ENCODE peak calls at places on chromosomes 11 and 22, in nine cellular contexts. One of them, this sample, is unnamed.

GRCh38 chr11:79390477-79390876 is 50.4 kb downstream of the TENM4 start:
- DNase-seq in body of pancreas: no peak
- DNase-seq in transverse colon: no peak
- DNase-seq in tibial nerve: no peak
- DNase-seq in H1: no peak
- DNase-seq in gastrocnemius medialis: no peak
- DNase-seq in thyroid gland: no peak
- DNase-seq in IMR-90: no peak
- DNase-seq in adrenal gland: no peak
- DNase-seq in this sample: no peak

GRCh38 chr22:38072322-38073149 is 11.4 kb downstream of the SLC16A8 start:
- DNase-seq in body of pancreas: no peak
- DNase-seq in transverse colon: no peak
- DNase-seq in tibial nerve: no peak
- DNase-seq in H1: no peak
- DNase-seq in gastrocnemius medialis: no peak
- DNase-seq in thyroid gland: no peak
- DNase-seq in IMR-90: no peak
- DNase-seq in adrenal gland: no peak
- DNase-seq in this sample: no peak

GRCh38 chr22:36227396-36227795 is 11.9 kb downstream of the APOL2 start:
- DNase-seq in body of pancreas: no peak
- DNase-seq in transverse colon: no peak
- DNase-seq in tibial nerve: no peak
- DNase-seq in H1: no peak
- DNase-seq in gastrocnemius medialis: no peak
- DNase-seq in thyroid gland: no peak
- DNase-seq in IMR-90: no peak
- DNase-seq in adrenal gland: no peak
- DNase-seq in this sample: no peak

GRCh38 chr22:40507491-40507890 is 129.0 kb downstream of the MRTFA start:
- DNase-seq in body of pancreas: no peak
- DNase-seq in transverse colon: no peak
- DNase-seq in tibial nerve: no peak
- DNase-seq in H1: no peak
- DNase-seq in gastrocnemius medialis: no peak
- DNase-seq in thyroid gland: peak; percentile 58
- DNase-seq in IMR-90: no peak
- DNase-seq in adrenal gland: no peak
- DNase-seq in this sample: no peak

GRCh38 chr11:102318469-102318868 is 1.2 kb downstream of the BIRC3 start:
- DNase-seq in body of pancreas: no peak
- DNase-seq in transverse colon: peak; percentile 30
- DNase-seq in tibial nerve: no peak
- DNase-seq in H1: no peak
- DNase-seq in gastrocnemius medialis: no peak
- DNase-seq in thyroid gland: no peak
- DNase-seq in IMR-90: peak; percentile 48
- DNase-seq in adrenal gland: no peak
- DNase-seq in this sample: no peak

GRCh38 chr11:68342459-68343158 is 30.2 kb downstream of the LRP5 start:
- DNase-seq in body of pancreas: peak; percentile 70
- DNase-seq in transverse colon: no peak
- DNase-seq in tibial nerve: no peak
- DNase-seq in H1: peak; percentile 29
- DNase-seq in gastrocnemius medialis: no peak
- DNase-seq in thyroid gland: peak; percentile 81
- DNase-seq in IMR-90: no peak
- DNase-seq in adrenal gland: no peak
- DNase-seq in this sample: no peak

GRCh38 chr11:126968915-126969314 is 31.7 kb downstream of the KIRREL3 start:
- DNase-seq in body of pancreas: no peak
- DNase-seq in transverse colon: no peak
- DNase-seq in tibial nerve: no peak
- DNase-seq in H1: peak; percentile 44
- DNase-seq in gastrocnemius medialis: no peak
- DNase-seq in thyroid gland: no peak
- DNase-seq in IMR-90: peak; percentile 6
- DNase-seq in adrenal gland: no peak
- DNase-seq in this sample: no peak

GRCh38 chr11:130486981-130487380 is 38.5 kb downstream of the ADAMTS15 start:
- DNase-seq in body of pancreas: no peak
- DNase-seq in transverse colon: no peak
- DNase-seq in tibial nerve: no peak
- DNase-seq in H1: no peak
- DNase-seq in gastrocnemius medialis: no peak
- DNase-seq in thyroid gland: no peak
- DNase-seq in IMR-90: no peak
- DNase-seq in adrenal gland: no peak
- DNase-seq in this sample: no peak

GRCh38 chr11:69468911-69469885 is 12.3 kb upstream of the LINC01488 start:
- DNase-seq in body of pancreas: no peak
- DNase-seq in transverse colon: peak; percentile 47
- DNase-seq in tibial nerve: no peak
- DNase-seq in H1: no peak
- DNase-seq in gastrocnemius medialis: no peak
- DNase-seq in thyroid gland: peak; percentile 22
- DNase-seq in IMR-90: no peak
- DNase-seq in adrenal gland: no peak
- DNase-seq in this sample: no peak

GRCh38 chr22:25360411-25360810 is 141.0 kb downstream of the CRYBB2 start:
- DNase-seq in body of pancreas: no peak
- DNase-seq in transverse colon: no peak
- DNase-seq in tibial nerve: no peak
- DNase-seq in H1: no peak
- DNase-seq in gastrocnemius medialis: peak; percentile 7
- DNase-seq in thyroid gland: no peak
- DNase-seq in IMR-90: no peak
- DNase-seq in adrenal gland: no peak
- DNase-seq in this sample: no peak

GRCh38 chr22:49884503-49885260 is 31.0 kb downstream of the ZBED4 start:
- DNase-seq in body of pancreas: no peak
- DNase-seq in transverse colon: no peak
- DNase-seq in tibial nerve: no peak
- DNase-seq in H1: no peak
- DNase-seq in gastrocnemius medialis: no peak
- DNase-seq in thyroid gland: no peak
- DNase-seq in IMR-90: no peak
- DNase-seq in adrenal gland: no peak
- DNase-seq in this sample: no peak

GRCh38 chr11:130145975-130146776 is 13.4 kb upstream of the ST14 start:
- DNase-seq in body of pancreas: peak; percentile 74
- DNase-seq in transverse colon: peak; percentile 88
- DNase-seq in tibial nerve: no peak
- DNase-seq in H1: peak; percentile 87
- DNase-seq in gastrocnemius medialis: no peak
- DNase-seq in thyroid gland: peak; percentile 47
- DNase-seq in IMR-90: no peak
- DNase-seq in adrenal gland: no peak
- DNase-seq in this sample: no peak

GRCh38 chr11:85664561-85665481 is at the start of gene CREBZF:
- DNase-seq in body of pancreas: peak; percentile 95
- DNase-seq in transverse colon: peak; percentile 96
- DNase-seq in tibial nerve: peak; percentile 95
- DNase-seq in H1: peak; percentile 69
- DNase-seq in gastrocnemius medialis: peak; percentile 91
- DNase-seq in thyroid gland: peak; percentile 90
- DNase-seq in IMR-90: peak; percentile 95
- DNase-seq in adrenal gland: peak; percentile 96
- DNase-seq in this sample: peak; percentile 98

GRCh38 chr22:33579448-33580093 is 340.7 kb downstream of the LARGE1 start:
- DNase-seq in body of pancreas: peak; percentile 75
- DNase-seq in transverse colon: peak; percentile 69
- DNase-seq in tibial nerve: peak; percentile 74
- DNase-seq in H1: peak; percentile 53
- DNase-seq in gastrocnemius medialis: peak; percentile 34
- DNase-seq in thyroid gland: peak; percentile 34
- DNase-seq in IMR-90: peak; percentile 38
- DNase-seq in adrenal gland: peak; percentile 70
- DNase-seq in this sample: peak; percentile 34

GRCh38 chr11:65879622-65880021 is at the start of gene CTSW:
- DNase-seq in body of pancreas: no peak
- DNase-seq in transverse colon: no peak
- DNase-seq in tibial nerve: no peak
- DNase-seq in H1: no peak
- DNase-seq in gastrocnemius medialis: no peak
- DNase-seq in thyroid gland: no peak
- DNase-seq in IMR-90: no peak
- DNase-seq in adrenal gland: no peak
- DNase-seq in this sample: no peak

GRCh38 chr11:120324932-120325810 is at the start of gene TLCD5:
- DNase-seq in body of pancreas: peak; percentile 72
- DNase-seq in transverse colon: peak; percentile 36
- DNase-seq in tibial nerve: peak; percentile 41
- DNase-seq in H1: peak; percentile 70
- DNase-seq in gastrocnemius medialis: no peak
- DNase-seq in thyroid gland: peak; percentile 73
- DNase-seq in IMR-90: peak; percentile 68
- DNase-seq in adrenal gland: peak; percentile 70
- DNase-seq in this sample: no peak

GRCh38 chr11:119295178-119295577 is 21.8 kb downstream of the MCAM start:
- DNase-seq in body of pancreas: no peak
- DNase-seq in transverse colon: no peak
- DNase-seq in tibial nerve: no peak
- DNase-seq in H1: no peak
- DNase-seq in gastrocnemius medialis: no peak
- DNase-seq in thyroid gland: no peak
- DNase-seq in IMR-90: no peak
- DNase-seq in adrenal gland: no peak
- DNase-seq in this sample: no peak

GRCh38 chr11:7467652-7468051 is 17.7 kb upstream of the OLFML1 start:
- DNase-seq in body of pancreas: no peak
- DNase-seq in transverse colon: no peak
- DNase-seq in tibial nerve: no peak
- DNase-seq in H1: no peak
- DNase-seq in gastrocnemius medialis: no peak
- DNase-seq in thyroid gland: no peak
- DNase-seq in IMR-90: no peak
- DNase-seq in adrenal gland: no peak
- DNase-seq in this sample: no peak

GRCh38 chr11:94449437-94449836 is 44.2 kb downstream of the MRE11 start:
- DNase-seq in body of pancreas: no peak
- DNase-seq in transverse colon: no peak
- DNase-seq in tibial nerve: no peak
- DNase-seq in H1: no peak
- DNase-seq in gastrocnemius medialis: no peak
- DNase-seq in thyroid gland: no peak
- DNase-seq in IMR-90: peak; percentile 88
- DNase-seq in adrenal gland: no peak
- DNase-seq in this sample: no peak

GRCh38 chr11:117826360-117826635 is 1.8 kb upstream of the FXYD2 start:
- DNase-seq in body of pancreas: no peak
- DNase-seq in transverse colon: no peak
- DNase-seq in tibial nerve: no peak
- DNase-seq in H1: no peak
- DNase-seq in gastrocnemius medialis: no peak
- DNase-seq in thyroid gland: no peak
- DNase-seq in IMR-90: no peak
- DNase-seq in adrenal gland: no peak
- DNase-seq in this sample: no peak
- TF ChIP-seq POLR2A in body of pancreas: no peak
- TF ChIP-seq POLR2A in transverse colon: no peak
- TF ChIP-seq POLR2A in tibial nerve: no peak
- TF ChIP-seq POLR2A in H1: no peak
- TF ChIP-seq POLR2A in gastrocnemius medialis: no peak
- TF ChIP-seq POLR2A in thyroid gland: no peak
- TF ChIP-seq POLR2A in IMR-90: no peak
- TF ChIP-seq POLR2A in adrenal gland: no peak
- TF ChIP-seq POLR2A in this sample: no peak

GRCh38 chr11:111912535-111912934 is at the start of gene HSPB2:
- DNase-seq in body of pancreas: no peak
- DNase-seq in transverse colon: no peak
- DNase-seq in tibial nerve: no peak
- DNase-seq in H1: no peak
- DNase-seq in gastrocnemius medialis: peak; percentile 55
- DNase-seq in thyroid gland: peak; percentile 34
- DNase-seq in IMR-90: no peak
- DNase-seq in adrenal gland: no peak
- DNase-seq in this sample: peak; percentile 89

GRCh38 chr11:111909378-111909777 is 2.2 kb downstream of the CRYAB start:
- DNase-seq in body of pancreas: no peak
- DNase-seq in transverse colon: no peak
- DNase-seq in tibial nerve: no peak
- DNase-seq in H1: no peak
- DNase-seq in gastrocnemius medialis: no peak
- DNase-seq in thyroid gland: no peak
- DNase-seq in IMR-90: no peak
- DNase-seq in adrenal gland: no peak
- DNase-seq in this sample: no peak

GRCh38 chr11:111908639-111909305 is 2.8 kb downstream of the CRYAB start:
- DNase-seq in body of pancreas: no peak
- DNase-seq in transverse colon: no peak
- DNase-seq in tibial nerve: no peak
- DNase-seq in H1: no peak
- DNase-seq in gastrocnemius medialis: no peak
- DNase-seq in thyroid gland: no peak
- DNase-seq in IMR-90: no peak
- DNase-seq in adrenal gland: no peak
- DNase-seq in this sample: no peak

GRCh38 chr11:111911563-111912401 is at the start of gene CRYAB:
- DNase-seq in body of pancreas: peak; percentile 76
- DNase-seq in transverse colon: peak; percentile 68
- DNase-seq in tibial nerve: peak; percentile 86
- DNase-seq in H1: no peak
- DNase-seq in gastrocnemius medialis: peak; percentile 99
- DNase-seq in thyroid gland: peak; percentile 100
- DNase-seq in IMR-90: peak; percentile 82
- DNase-seq in adrenal gland: peak; percentile 82
- DNase-seq in this sample: peak; percentile 97

GRCh38 chr11:111910637-111911562 is 670 bp downstream of the CRYAB start:
- DNase-seq in body of pancreas: no peak
- DNase-seq in transverse colon: no peak
- DNase-seq in tibial nerve: no peak
- DNase-seq in H1: no peak
- DNase-seq in gastrocnemius medialis: no peak
- DNase-seq in thyroid gland: peak; percentile 23
- DNase-seq in IMR-90: no peak
- DNase-seq in adrenal gland: no peak
- DNase-seq in this sample: no peak
- H3K4me3 ChIP-seq in body of pancreas: no peak overlapping the region
- H3K4me3 ChIP-seq in transverse colon: peak overlapping the region; percentile 34
- H3K4me3 ChIP-seq in tibial nerve: peak overlapping the region; percentile 65
- H3K4me3 ChIP-seq in H1: no peak overlapping the region
- H3K4me3 ChIP-seq in gastrocnemius medialis: peak overlapping the region; percentile 79
- H3K4me3 ChIP-seq in thyroid gland: peak overlapping the region; percentile 45
- H3K4me3 ChIP-seq in IMR-90: no peak overlapping the region
- H3K4me3 ChIP-seq in adrenal gland: no peak overlapping the region
- H3K4me3 ChIP-seq in this sample: no peak overlapping the region

GRCh38 chr11:16785520-16786128 is 47.2 kb downstream of the C11orf58 start:
- DNase-seq in body of pancreas: peak; percentile 71
- DNase-seq in transverse colon: peak; percentile 73
- DNase-seq in tibial nerve: peak; percentile 78
- DNase-seq in H1: no peak
- DNase-seq in gastrocnemius medialis: peak; percentile 56
- DNase-seq in thyroid gland: peak; percentile 76
- DNase-seq in IMR-90: peak; percentile 75
- DNase-seq in adrenal gland: peak; percentile 69
- DNase-seq in this sample: peak; percentile 77
- TF ChIP-seq CTCF in body of pancreas: peak; percentile 69
- TF ChIP-seq CTCF in transverse colon: peak; percentile 80
- TF ChIP-seq CTCF in tibial nerve: peak; percentile 82
- TF ChIP-seq CTCF in H1: peak; percentile 93
- TF ChIP-seq CTCF in gastrocnemius medialis: peak; percentile 62
- TF ChIP-seq CTCF in thyroid gland: peak; percentile 87
- TF ChIP-seq CTCF in IMR-90: peak; percentile 85
- TF ChIP-seq CTCF in adrenal gland: peak; percentile 79
- TF ChIP-seq CTCF in this sample: no peak

GRCh38 chr22:23772315-23773246 is at the start of gene MMP11:
- DNase-seq in body of pancreas: peak; percentile 68
- DNase-seq in transverse colon: peak; percentile 76
- DNase-seq in tibial nerve: peak; percentile 49
- DNase-seq in H1: no peak
- DNase-seq in gastrocnemius medialis: no peak
- DNase-seq in thyroid gland: peak; percentile 50
- DNase-seq in IMR-90: no peak
- DNase-seq in adrenal gland: peak; percentile 60
- DNase-seq in this sample: no peak
- TF ChIP-seq POLR2A in body of pancreas: no peak
- TF ChIP-seq POLR2A in transverse colon: no peak
- TF ChIP-seq POLR2A in tibial nerve: no peak
- TF ChIP-seq POLR2A in H1: no peak
- TF ChIP-seq POLR2A in gastrocnemius medialis: no peak
- TF ChIP-seq POLR2A in thyroid gland: no peak
- TF ChIP-seq POLR2A in IMR-90: no peak
- TF ChIP-seq POLR2A in adrenal gland: no peak
- TF ChIP-seq POLR2A in this sample: no peak